ENCODE peak calls at places on chromosomes 16 and 17, in six cellular contexts. N is stimulated activated CD4-positive, alpha-beta T cell treated with anti-CD3 and anti-CD28 coated beads, Interleukin-1b, Interleukin-23, amount 100 ng/mL, for 1 hour; T is EL; U is NCI-H1694 treated with DMSO at 0.1 percent for 48 hours; E is heart left ventricle; D is A549. I is an unnamed sample.
A peak's percentile ranks its signal among the peaks of the same experiment; 100 is the strongest.

GRCh38 chr16:88039591-88039990 is 88.4 kb downstream of the BANP start:
- DNase-seq in N (no peak), D (no peak), E (no peak), U (no peak), T (no peak), I (no peak)

GRCh38 chr17:13601776-13602551 is at the start of gene HS3ST3A1:
- DNase-seq in E (peak; percentile 64), D (no peak), U (no peak), N (no peak), T (peak; percentile 88), I (no peak)

GRCh38 chr16:86663691-86664517 is 85.6 kb downstream of the FOXL1 start:
- DNase-seq in T (peak; percentile 64), U (no peak), D (peak; percentile 8), E (no peak), N (no peak), I (peak; percentile 76)

GRCh38 chr16:88541831-88542230 is 28.4 kb upstream of the ZC3H18 start:
- DNase-seq in U (no peak), E (no peak), T (no peak), D (no peak), N (no peak), I (no peak)

GRCh38 chr17:20202141-20202574 is 193.0 kb downstream of the SPECC1 start:
- DNase-seq in E (no peak), U (no peak), N (no peak), D (peak; percentile 45), T (no peak), I (no peak)

GRCh38 chr16:86739808-86740207 is 161.5 kb downstream of the FOXL1 start:
- DNase-seq in N (no peak), D (no peak), U (no peak), E (no peak), T (no peak), I (peak; percentile 60)

GRCh38 chr16:69294051-69294450 is 17.1 kb upstream of the VPS4A start:
- DNase-seq in E (no peak), T (no peak), D (no peak), N (no peak), U (no peak), I (no peak)

GRCh38 chr17:9023389-9024210 is 2.3 kb downstream of the NTN1 start:
- DNase-seq in T (no peak), U (no peak), D (no peak), N (no peak), E (no peak), I (no peak)

GRCh38 chr16:35639233-35640205 is 2180.1 kb downstream of the TP53TG3F start:
- DNase-seq in T (no peak), E (no peak), U (no peak), D (no peak), N (no peak), I (no peak)

GRCh38 chr17:27456681-27457404 is 595 bp downstream of the KSR1 start:
- DNase-seq in T (no peak), N (no peak), U (no peak), E (no peak), D (no peak), I (no peak)

GRCh38 chr16:49474741-49475140 is 101.1 kb downstream of the C16orf78 start:
- DNase-seq in E (no peak), T (no peak), D (no peak), N (no peak), U (peak; percentile 82), I (no peak)

GRCh38 chr17:8120520-8121443 is 2.5 kb upstream of the ALOXE3 start:
- DNase-seq in E (peak; percentile 57), U (peak; percentile 87), T (peak; percentile 85), N (peak; percentile 71), D (peak; percentile 93), I (no peak)

GRCh38 chr16:46789499-46790414 is 41.2 kb downstream of the C16orf87 start:
- DNase-seq in T (peak; percentile 54), D (peak; percentile 61), N (peak; percentile 56), U (no peak), E (peak; percentile 85), I (peak; percentile 59)

I was measured in gastrocnemius medialis.